ENCODE peak calls at places on chromosome 16, in eight cellular contexts. One of them, this sample, is unnamed.
A peak's percentile ranks its signal among the peaks of the same experiment; 100 is the strongest.

GRCh38 chr16:53355064-53355463 is 79.2 kb upstream of the RBL2 start:
- DNase-seq in psoas muscle: no peak
- DNase-seq in thoracic aorta: no peak
- DNase-seq in HCT116: no peak
- DNase-seq in RWPE2: no peak
- DNase-seq in heart left ventricle: no peak
- DNase-seq in heart right ventricle: no peak
- DNase-seq in CD8-positive, alpha-beta T cell: no peak
- DNase-seq in this sample: no peak

GRCh38 chr16:76441886-76442285 is 164.7 kb downstream of the CNTNAP4 start:
- DNase-seq in psoas muscle: no peak
- DNase-seq in thoracic aorta: no peak
- DNase-seq in HCT116: no peak
- DNase-seq in RWPE2: no peak
- DNase-seq in heart left ventricle: no peak
- DNase-seq in heart right ventricle: no peak
- DNase-seq in CD8-positive, alpha-beta T cell: no peak
- DNase-seq in this sample: no peak

GRCh38 chr16:73122604-73123386 is 74.9 kb upstream of the ZFHX3 start:
- DNase-seq in psoas muscle: peak; percentile 29
- DNase-seq in thoracic aorta: no peak
- DNase-seq in HCT116: no peak
- DNase-seq in RWPE2: no peak
- DNase-seq in heart left ventricle: peak; percentile 59
- DNase-seq in heart right ventricle: peak; percentile 56
- DNase-seq in CD8-positive, alpha-beta T cell: no peak
- DNase-seq in this sample: no peak

GRCh38 chr16:2963074-2963610 is 933 bp upstream of the KREMEN2 start:
- DNase-seq in psoas muscle: no peak
- DNase-seq in thoracic aorta: no peak
- DNase-seq in HCT116: no peak
- DNase-seq in RWPE2: peak; percentile 63
- DNase-seq in heart left ventricle: no peak
- DNase-seq in heart right ventricle: no peak
- DNase-seq in CD8-positive, alpha-beta T cell: no peak
- DNase-seq in this sample: no peak

GRCh38 chr16:82848013-82848412 is 221.2 kb downstream of the CDH13 start:
- DNase-seq in psoas muscle: no peak
- DNase-seq in thoracic aorta: no peak
- DNase-seq in HCT116: no peak
- DNase-seq in RWPE2: no peak
- DNase-seq in heart left ventricle: no peak
- DNase-seq in heart right ventricle: no peak
- DNase-seq in CD8-positive, alpha-beta T cell: no peak
- DNase-seq in this sample: no peak

GRCh38 chr16:23595246-23595950 is 718 bp downstream of the NDUFAB1 start:
- DNase-seq in psoas muscle: no peak
- DNase-seq in thoracic aorta: no peak
- DNase-seq in HCT116: no peak
- DNase-seq in RWPE2: no peak
- DNase-seq in heart left ventricle: no peak
- DNase-seq in heart right ventricle: no peak
- DNase-seq in CD8-positive, alpha-beta T cell: no peak
- DNase-seq in this sample: no peak

GRCh38 chr16:4913130-4913773 is 23.7 kb downstream of the PPL start:
- DNase-seq in psoas muscle: no peak
- DNase-seq in thoracic aorta: no peak
- DNase-seq in HCT116: no peak
- DNase-seq in RWPE2: no peak
- DNase-seq in heart left ventricle: no peak
- DNase-seq in heart right ventricle: no peak
- DNase-seq in CD8-positive, alpha-beta T cell: no peak
- DNase-seq in this sample: no peak

GRCh38 chr16:27779719-27780161 is 229.8 kb downstream of the KATNIP start:
- DNase-seq in psoas muscle: peak; percentile 49
- DNase-seq in thoracic aorta: no peak
- DNase-seq in HCT116: no peak
- DNase-seq in RWPE2: no peak
- DNase-seq in heart left ventricle: no peak
- DNase-seq in heart right ventricle: no peak
- DNase-seq in CD8-positive, alpha-beta T cell: no peak
- DNase-seq in this sample: no peak

GRCh38 chr16:27332105-27332504 is 18.3 kb downstream of the IL4R start:
- DNase-seq in psoas muscle: no peak
- DNase-seq in thoracic aorta: no peak
- DNase-seq in HCT116: no peak
- DNase-seq in RWPE2: no peak
- DNase-seq in heart left ventricle: peak; percentile 49
- DNase-seq in heart right ventricle: no peak
- DNase-seq in CD8-positive, alpha-beta T cell: no peak
- DNase-seq in this sample: no peak

GRCh38 chr16:77540656-77541055 is 105.8 kb upstream of the ADAMTS18 start:
- DNase-seq in psoas muscle: no peak
- DNase-seq in thoracic aorta: no peak
- DNase-seq in HCT116: no peak
- DNase-seq in RWPE2: no peak
- DNase-seq in heart left ventricle: no peak
- DNase-seq in heart right ventricle: no peak
- DNase-seq in CD8-positive, alpha-beta T cell: no peak
- DNase-seq in this sample: no peak

GRCh38 chr16:2967721-2968161 is 1.4 kb upstream of the PAQR4 start:
- DNase-seq in psoas muscle: no peak
- DNase-seq in thoracic aorta: no peak
- DNase-seq in HCT116: no peak
- DNase-seq in RWPE2: no peak
- DNase-seq in heart left ventricle: no peak
- DNase-seq in heart right ventricle: no peak
- DNase-seq in CD8-positive, alpha-beta T cell: no peak
- DNase-seq in this sample: no peak

GRCh38 chr16:29107299-29107698 is 122.4 kb downstream of the LAT start:
- DNase-seq in psoas muscle: no peak
- DNase-seq in thoracic aorta: no peak
- DNase-seq in HCT116: no peak
- DNase-seq in RWPE2: no peak
- DNase-seq in heart left ventricle: no peak
- DNase-seq in heart right ventricle: no peak
- DNase-seq in CD8-positive, alpha-beta T cell: no peak
- DNase-seq in this sample: no peak

GRCh38 chr16:72362476-72362875 is 190.5 kb upstream of the PMFBP1 start:
- DNase-seq in psoas muscle: no peak
- DNase-seq in thoracic aorta: no peak
- DNase-seq in HCT116: no peak
- DNase-seq in RWPE2: no peak
- DNase-seq in heart left ventricle: no peak
- DNase-seq in heart right ventricle: no peak
- DNase-seq in CD8-positive, alpha-beta T cell: no peak
- DNase-seq in this sample: no peak

GRCh38 chr16:3066440-3066748 is 954 bp downstream of the IL32 start:
- DNase-seq in psoas muscle: no peak
- DNase-seq in thoracic aorta: no peak
- DNase-seq in HCT116: no peak
- DNase-seq in RWPE2: no peak
- DNase-seq in heart left ventricle: no peak
- DNase-seq in heart right ventricle: no peak
- DNase-seq in CD8-positive, alpha-beta T cell: no peak
- DNase-seq in this sample: no peak

GRCh38 chr16:69513180-69513966 is 52.4 kb upstream of the NFAT5 start:
- DNase-seq in psoas muscle: no peak
- DNase-seq in thoracic aorta: no peak
- DNase-seq in HCT116: no peak
- DNase-seq in RWPE2: peak; percentile 86
- DNase-seq in heart left ventricle: no peak
- DNase-seq in heart right ventricle: no peak
- DNase-seq in CD8-positive, alpha-beta T cell: no peak
- DNase-seq in this sample: no peak

GRCh38 chr16:2450535-2450934 is 9.4 kb upstream of the TEDC2 start:
- DNase-seq in psoas muscle: no peak
- DNase-seq in thoracic aorta: no peak
- DNase-seq in HCT116: no peak
- DNase-seq in RWPE2: no peak
- DNase-seq in heart left ventricle: no peak
- DNase-seq in heart right ventricle: no peak
- DNase-seq in CD8-positive, alpha-beta T cell: no peak
- DNase-seq in this sample: no peak

GRCh38 chr16:28845173-28846079 is 722 bp downstream of the TUFM start:
- DNase-seq in psoas muscle: no peak
- DNase-seq in thoracic aorta: no peak
- DNase-seq in HCT116: peak; percentile 53
- DNase-seq in RWPE2: no peak
- DNase-seq in heart left ventricle: no peak
- DNase-seq in heart right ventricle: no peak
- DNase-seq in CD8-positive, alpha-beta T cell: no peak
- DNase-seq in this sample: peak; percentile 88

GRCh38 chr16:1989209-1989825 is 453 bp upstream of the SYNGR3 start:
- DNase-seq in psoas muscle: no peak
- DNase-seq in thoracic aorta: no peak
- DNase-seq in HCT116: no peak
- DNase-seq in RWPE2: no peak
- DNase-seq in heart left ventricle: no peak
- DNase-seq in heart right ventricle: peak; percentile 18
- DNase-seq in CD8-positive, alpha-beta T cell: no peak
- DNase-seq in this sample: peak; percentile 57

GRCh38 chr16:788399-789126 is at the start of gene CHTF18:
- DNase-seq in psoas muscle: peak; percentile 93
- DNase-seq in thoracic aorta: peak; percentile 57
- DNase-seq in HCT116: peak; percentile 72
- DNase-seq in RWPE2: no peak
- DNase-seq in heart left ventricle: peak; percentile 92
- DNase-seq in heart right ventricle: peak; percentile 94
- DNase-seq in CD8-positive, alpha-beta T cell: peak; percentile 90
- DNase-seq in this sample: peak; percentile 94

GRCh38 chr16:7503688-7504087 is 171.0 kb downstream of the RBFOX1 start:
- DNase-seq in psoas muscle: no peak
- DNase-seq in thoracic aorta: no peak
- DNase-seq in HCT116: no peak
- DNase-seq in RWPE2: no peak
- DNase-seq in heart left ventricle: no peak
- DNase-seq in heart right ventricle: no peak
- DNase-seq in CD8-positive, alpha-beta T cell: no peak
- DNase-seq in this sample: no peak

GRCh38 chr16:52545157-52545543 is 1.8 kb downstream of the TOX3 start:
- DNase-seq in psoas muscle: no peak
- DNase-seq in thoracic aorta: no peak
- DNase-seq in HCT116: no peak
- DNase-seq in RWPE2: no peak
- DNase-seq in heart left ventricle: no peak
- DNase-seq in heart right ventricle: no peak
- DNase-seq in CD8-positive, alpha-beta T cell: no peak
- DNase-seq in this sample: no peak

GRCh38 chr16:83344014-83344413 is 463.8 kb upstream of the HSBP1 start:
- DNase-seq in psoas muscle: no peak
- DNase-seq in thoracic aorta: no peak
- DNase-seq in HCT116: no peak
- DNase-seq in RWPE2: no peak
- DNase-seq in heart left ventricle: no peak
- DNase-seq in heart right ventricle: no peak
- DNase-seq in CD8-positive, alpha-beta T cell: no peak
- DNase-seq in this sample: no peak

GRCh38 chr16:51540259-51540658 is 389.2 kb upstream of the SALL1 start:
- DNase-seq in psoas muscle: no peak
- DNase-seq in thoracic aorta: no peak
- DNase-seq in HCT116: no peak
- DNase-seq in RWPE2: no peak
- DNase-seq in heart left ventricle: no peak
- DNase-seq in heart right ventricle: no peak
- DNase-seq in CD8-positive, alpha-beta T cell: no peak
- DNase-seq in this sample: no peak

GRCh38 chr16:57834936-57835335 is 32.6 kb upstream of the KIFC3 start:
- DNase-seq in psoas muscle: no peak
- DNase-seq in thoracic aorta: no peak
- DNase-seq in HCT116: no peak
- DNase-seq in RWPE2: no peak
- DNase-seq in heart left ventricle: no peak
- DNase-seq in heart right ventricle: no peak
- DNase-seq in CD8-positive, alpha-beta T cell: no peak
- DNase-seq in this sample: peak; percentile 10

GRCh38 chr16:27472091-27473020 is 70.4 kb downstream of the IL21R start:
- DNase-seq in psoas muscle: no peak
- DNase-seq in thoracic aorta: no peak
- DNase-seq in HCT116: no peak
- DNase-seq in RWPE2: no peak
- DNase-seq in heart left ventricle: no peak
- DNase-seq in heart right ventricle: no peak
- DNase-seq in CD8-positive, alpha-beta T cell: no peak
- DNase-seq in this sample: no peak

DNA sequence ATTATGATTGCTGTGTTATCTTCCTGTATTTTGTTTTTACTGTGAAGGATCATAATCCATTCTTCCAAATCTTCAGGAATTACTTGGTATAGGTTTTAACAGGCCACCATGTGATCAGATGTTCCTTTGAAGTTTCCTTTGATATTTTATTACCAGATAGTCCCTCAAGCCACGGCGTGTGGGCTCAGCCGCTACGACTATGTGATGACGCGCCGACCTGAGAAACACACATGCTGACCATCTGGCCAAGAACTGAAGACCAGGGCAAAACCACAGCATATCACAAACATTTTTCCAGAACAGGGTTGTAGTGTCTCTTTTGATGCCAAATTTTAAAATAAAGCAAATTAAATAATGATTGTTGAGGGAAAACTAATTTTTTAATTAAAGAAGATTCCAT is 47.3 kb downstream of the ZCCHC14 start:
- DNase-seq in psoas muscle: no peak
- DNase-seq in thoracic aorta: no peak
- DNase-seq in HCT116: no peak
- DNase-seq in RWPE2: no peak
- DNase-seq in heart left ventricle: no peak
- DNase-seq in heart right ventricle: no peak
- DNase-seq in CD8-positive, alpha-beta T cell: no peak
- DNase-seq in this sample: no peak
- H3K36me3 ChIP-seq in psoas muscle: no peaks in the 10 kb centered on the region
- H3K36me3 ChIP-seq in thoracic aorta: peaks cover 9% of the 10 kb centered on the region
- H3K36me3 ChIP-seq in HCT116: peaks cover 17% of the 10 kb centered on the region
- H3K36me3 ChIP-seq in RWPE2: peaks cover 21% of the 10 kb centered on the region
- H3K36me3 ChIP-seq in heart left ventricle: peaks cover 53% of the 10 kb centered on the region
- H3K36me3 ChIP-seq in heart right ventricle: peaks cover 43% of the 10 kb centered on the region
- H3K36me3 ChIP-seq in CD8-positive, alpha-beta T cell: peaks cover 10% of the 10 kb centered on the region
- H3K36me3 ChIP-seq in this sample: peaks cover 12% of the 10 kb centered on the region

GRCh38 chr16:70689970-70690905 is 4.4 kb upstream of the MTSS2 start:
- DNase-seq in psoas muscle: peak; percentile 40
- DNase-seq in thoracic aorta: no peak
- DNase-seq in HCT116: no peak
- DNase-seq in RWPE2: no peak
- DNase-seq in heart left ventricle: peak; percentile 34
- DNase-seq in heart right ventricle: peak; percentile 14
- DNase-seq in CD8-positive, alpha-beta T cell: no peak
- DNase-seq in this sample: no peak
- H3K4me1 ChIP-seq in psoas muscle: peaks cover 90% of the 10 kb centered on the region
- H3K4me1 ChIP-seq in thoracic aorta: peaks cover 63% of the 10 kb centered on the region
- H3K4me1 ChIP-seq in HCT116: peaks cover 84% of the 10 kb centered on the region
- H3K4me1 ChIP-seq in RWPE2: peaks cover 54% of the 10 kb centered on the region
- H3K4me1 ChIP-seq in heart left ventricle: peaks cover 81% of the 10 kb centered on the region
- H3K4me1 ChIP-seq in heart right ventricle: peaks cover 66% of the 10 kb centered on the region
- H3K4me1 ChIP-seq in CD8-positive, alpha-beta T cell: peaks cover 12% of the 10 kb centered on the region
- H3K4me1 ChIP-seq in this sample: no peaks in the 10 kb centered on the region

GRCh38 chr16:84608281-84608680 is 9.6 kb downstream of the COTL1 start:
- DNase-seq in psoas muscle: no peak
- DNase-seq in thoracic aorta: no peak
- DNase-seq in HCT116: no peak
- DNase-seq in RWPE2: no peak
- DNase-seq in heart left ventricle: no peak
- DNase-seq in heart right ventricle: no peak
- DNase-seq in CD8-positive, alpha-beta T cell: no peak
- DNase-seq in this sample: no peak
- H3K36me3 ChIP-seq in psoas muscle: no peaks in the 10 kb centered on the region
- H3K36me3 ChIP-seq in thoracic aorta: no peaks in the 10 kb centered on the region
- H3K36me3 ChIP-seq in HCT116: peaks cover 16% of the 10 kb centered on the region
- H3K36me3 ChIP-seq in RWPE2: peaks cover 71% of the 10 kb centered on the region
- H3K36me3 ChIP-seq in heart left ventricle: peaks cover 10% of the 10 kb centered on the region
- H3K36me3 ChIP-seq in heart right ventricle: peaks cover 40% of the 10 kb centered on the region
- H3K36me3 ChIP-seq in CD8-positive, alpha-beta T cell: no peaks in the 10 kb centered on the region
- H3K36me3 ChIP-seq in this sample: no peaks in the 10 kb centered on the region

GRCh38 chr16:10878644-10879498 is 1.9 kb downstream of the CIITA start:
- DNase-seq in psoas muscle: peak; percentile 51
- DNase-seq in thoracic aorta: no peak
- DNase-seq in HCT116: no peak
- DNase-seq in RWPE2: no peak
- DNase-seq in heart left ventricle: peak; percentile 57
- DNase-seq in heart right ventricle: peak; percentile 50
- DNase-seq in CD8-positive, alpha-beta T cell: no peak
- DNase-seq in this sample: no peak
- H3K4me1 ChIP-seq in psoas muscle: peaks cover 11% of the 10 kb centered on the region
- H3K4me1 ChIP-seq in thoracic aorta: peaks cover 6% of the 10 kb centered on the region
- H3K4me1 ChIP-seq in HCT116: peaks cover 11% of the 10 kb centered on the region
- H3K4me1 ChIP-seq in RWPE2: peaks cover 6% of the 10 kb centered on the region
- H3K4me1 ChIP-seq in heart left ventricle: peaks cover 8% of the 10 kb centered on the region
- H3K4me1 ChIP-seq in heart right ventricle: peaks cover 4% of the 10 kb centered on the region
- H3K4me1 ChIP-seq in CD8-positive, alpha-beta T cell: peaks cover 35% of the 10 kb centered on the region
- H3K4me1 ChIP-seq in this sample: no peaks in the 10 kb centered on the region